ENCODE peak calls at places on chromosomes 3 and 15, in eight cellular contexts. One of them, this sample, is unnamed.

GRCh38 chr3:42853739-42854302 is 21.9 kb downstream of the CYP8B1 start:
- DNase-seq in cardiac muscle cell: no peak
- DNase-seq in mesendoderm: no peak
- DNase-seq in effector memory CD4-positive, alpha-beta T cell: no peak
- DNase-seq in breast epithelium: no peak
- DNase-seq in Panc1: no peak
- DNase-seq in fibroblast of lung: no peak
- DNase-seq in aorta: no peak
- DNase-seq in this sample: peak; percentile 74

GRCh38 chr15:33243393-33243792 is 48.9 kb upstream of the FMN1 start:
- DNase-seq in cardiac muscle cell: no peak
- DNase-seq in mesendoderm: no peak
- DNase-seq in effector memory CD4-positive, alpha-beta T cell: no peak
- DNase-seq in breast epithelium: no peak
- DNase-seq in Panc1: no peak
- DNase-seq in fibroblast of lung: no peak
- DNase-seq in aorta: no peak
- DNase-seq in this sample: no peak

GRCh38 chr15:96234109-96234892 is 96.2 kb upstream of the NR2F2 start:
- DNase-seq in cardiac muscle cell: no peak
- DNase-seq in mesendoderm: no peak
- DNase-seq in effector memory CD4-positive, alpha-beta T cell: no peak
- DNase-seq in breast epithelium: no peak
- DNase-seq in Panc1: no peak
- DNase-seq in fibroblast of lung: peak; percentile 61
- DNase-seq in aorta: no peak
- DNase-seq in this sample: no peak

GRCh38 chr15:41876007-41876406 is 17.8 kb downstream of the SPTBN5 start:
- DNase-seq in cardiac muscle cell: no peak
- DNase-seq in mesendoderm: no peak
- DNase-seq in effector memory CD4-positive, alpha-beta T cell: no peak
- DNase-seq in breast epithelium: no peak
- DNase-seq in Panc1: no peak
- DNase-seq in fibroblast of lung: no peak
- DNase-seq in aorta: no peak
- DNase-seq in this sample: no peak

GRCh38 chr3:27880969-27881892 is 159.1 kb upstream of the EOMES start:
- DNase-seq in cardiac muscle cell: no peak
- DNase-seq in mesendoderm: peak; percentile 81
- DNase-seq in effector memory CD4-positive, alpha-beta T cell: peak; percentile 25
- DNase-seq in breast epithelium: no peak
- DNase-seq in Panc1: no peak
- DNase-seq in fibroblast of lung: no peak
- DNase-seq in aorta: no peak
- DNase-seq in this sample: no peak

GRCh38 chr15:71790081-71790480 is 20.3 kb upstream of the NR2E3 start:
- DNase-seq in cardiac muscle cell: no peak
- DNase-seq in mesendoderm: no peak
- DNase-seq in effector memory CD4-positive, alpha-beta T cell: no peak
- DNase-seq in breast epithelium: no peak
- DNase-seq in Panc1: no peak
- DNase-seq in fibroblast of lung: no peak
- DNase-seq in aorta: no peak
- DNase-seq in this sample: peak; percentile 54

GRCh38 chr15:60473135-60473534 is 5.8 kb downstream of the ICE2 start:
- DNase-seq in cardiac muscle cell: no peak
- DNase-seq in mesendoderm: no peak
- DNase-seq in effector memory CD4-positive, alpha-beta T cell: no peak
- DNase-seq in breast epithelium: no peak
- DNase-seq in Panc1: no peak
- DNase-seq in fibroblast of lung: no peak
- DNase-seq in aorta: no peak
- DNase-seq in this sample: no peak

GRCh38 chr15:50068016-50068415 is 51.0 kb downstream of the ATP8B4 start:
- DNase-seq in cardiac muscle cell: no peak
- DNase-seq in mesendoderm: no peak
- DNase-seq in effector memory CD4-positive, alpha-beta T cell: no peak
- DNase-seq in breast epithelium: no peak
- DNase-seq in Panc1: no peak
- DNase-seq in fibroblast of lung: no peak
- DNase-seq in aorta: no peak
- DNase-seq in this sample: no peak

GRCh38 chr3:51568041-51568440 is 29.5 kb downstream of the RAD54L2 start:
- DNase-seq in cardiac muscle cell: no peak
- DNase-seq in mesendoderm: no peak
- DNase-seq in effector memory CD4-positive, alpha-beta T cell: no peak
- DNase-seq in breast epithelium: no peak
- DNase-seq in Panc1: no peak
- DNase-seq in fibroblast of lung: no peak
- DNase-seq in aorta: no peak
- DNase-seq in this sample: no peak

GRCh38 chr3:146337991-146338390 is 87.1 kb upstream of the PLSCR4 start:
- DNase-seq in cardiac muscle cell: no peak
- DNase-seq in mesendoderm: no peak
- DNase-seq in effector memory CD4-positive, alpha-beta T cell: no peak
- DNase-seq in breast epithelium: no peak
- DNase-seq in Panc1: no peak
- DNase-seq in fibroblast of lung: peak; percentile 35
- DNase-seq in aorta: no peak
- DNase-seq in this sample: no peak

GRCh38 chr15:63855735-63856134 is 22.0 kb upstream of the HERC1 start:
- DNase-seq in cardiac muscle cell: no peak
- DNase-seq in mesendoderm: no peak
- DNase-seq in effector memory CD4-positive, alpha-beta T cell: no peak
- DNase-seq in breast epithelium: no peak
- DNase-seq in Panc1: no peak
- DNase-seq in fibroblast of lung: no peak
- DNase-seq in aorta: no peak
- DNase-seq in this sample: no peak

GRCh38 chr3:31937225-31937624 is 43.8 kb downstream of the OSBPL10 start:
- DNase-seq in cardiac muscle cell: no peak
- DNase-seq in mesendoderm: no peak
- DNase-seq in effector memory CD4-positive, alpha-beta T cell: no peak
- DNase-seq in breast epithelium: no peak
- DNase-seq in Panc1: no peak
- DNase-seq in fibroblast of lung: no peak
- DNase-seq in aorta: no peak
- DNase-seq in this sample: no peak

GRCh38 chr15:65909831-65910230 is 40.5 kb downstream of the RAB11A start:
- DNase-seq in cardiac muscle cell: no peak
- DNase-seq in mesendoderm: peak; percentile 13
- DNase-seq in effector memory CD4-positive, alpha-beta T cell: no peak
- DNase-seq in breast epithelium: no peak
- DNase-seq in Panc1: no peak
- DNase-seq in fibroblast of lung: no peak
- DNase-seq in aorta: no peak
- DNase-seq in this sample: no peak

GRCh38 chr3:191476053-191476787 is 15.3 kb downstream of the PYDC2 start:
- DNase-seq in cardiac muscle cell: no peak
- DNase-seq in mesendoderm: peak; percentile 21
- DNase-seq in effector memory CD4-positive, alpha-beta T cell: no peak
- DNase-seq in breast epithelium: no peak
- DNase-seq in Panc1: no peak
- DNase-seq in fibroblast of lung: peak; percentile 8
- DNase-seq in aorta: no peak
- DNase-seq in this sample: no peak

GRCh38 chr15:50138391-50138790 is 19.4 kb upstream of the ATP8B4 start:
- DNase-seq in cardiac muscle cell: no peak
- DNase-seq in mesendoderm: no peak
- DNase-seq in effector memory CD4-positive, alpha-beta T cell: no peak
- DNase-seq in breast epithelium: no peak
- DNase-seq in Panc1: no peak
- DNase-seq in fibroblast of lung: peak; percentile 27
- DNase-seq in aorta: no peak
- DNase-seq in this sample: no peak

GRCh38 chr3:111668912-111669488 is 73.9 kb upstream of the ZBED2 start:
- DNase-seq in cardiac muscle cell: peak; percentile 61
- DNase-seq in mesendoderm: peak; percentile 71
- DNase-seq in effector memory CD4-positive, alpha-beta T cell: no peak
- DNase-seq in breast epithelium: no peak
- DNase-seq in Panc1: peak; percentile 33
- DNase-seq in fibroblast of lung: peak; percentile 77
- DNase-seq in aorta: no peak
- DNase-seq in this sample: no peak

GRCh38 chr3:87126321-87126720 is 100.8 kb upstream of the CHMP2B start:
- DNase-seq in cardiac muscle cell: no peak
- DNase-seq in mesendoderm: no peak
- DNase-seq in effector memory CD4-positive, alpha-beta T cell: no peak
- DNase-seq in breast epithelium: no peak
- DNase-seq in Panc1: no peak
- DNase-seq in fibroblast of lung: no peak
- DNase-seq in aorta: no peak
- DNase-seq in this sample: no peak

GRCh38 chr15:76338555-76339301 is 2.2 kb downstream of the ISL2 start:
- DNase-seq in cardiac muscle cell: no peak
- DNase-seq in mesendoderm: peak; percentile 11
- DNase-seq in effector memory CD4-positive, alpha-beta T cell: no peak
- DNase-seq in breast epithelium: no peak
- DNase-seq in Panc1: no peak
- DNase-seq in fibroblast of lung: no peak
- DNase-seq in aorta: no peak
- DNase-seq in this sample: no peak

GRCh38 chr15:70111203-70112017 is 13.7 kb upstream of the TLE3 start:
- DNase-seq in cardiac muscle cell: peak; percentile 90
- DNase-seq in mesendoderm: peak; percentile 97
- DNase-seq in effector memory CD4-positive, alpha-beta T cell: no peak
- DNase-seq in breast epithelium: peak; percentile 44
- DNase-seq in Panc1: no peak
- DNase-seq in fibroblast of lung: peak; percentile 94
- DNase-seq in aorta: peak; percentile 79
- DNase-seq in this sample: no peak

GRCh38 chr3:152352559-152352958 is 83.8 kb downstream of the MBNL1 start:
- DNase-seq in cardiac muscle cell: no peak
- DNase-seq in mesendoderm: peak; percentile 36
- DNase-seq in effector memory CD4-positive, alpha-beta T cell: no peak
- DNase-seq in breast epithelium: no peak
- DNase-seq in Panc1: no peak
- DNase-seq in fibroblast of lung: no peak
- DNase-seq in aorta: no peak
- DNase-seq in this sample: no peak
- H3K4me3 ChIP-seq in cardiac muscle cell: no peak overlapping the region
- H3K4me3 ChIP-seq in mesendoderm: no peak overlapping the region
- H3K4me3 ChIP-seq in effector memory CD4-positive, alpha-beta T cell: no peak overlapping the region
- H3K4me3 ChIP-seq in breast epithelium: no peak overlapping the region
- H3K4me3 ChIP-seq in Panc1: no peak overlapping the region
- H3K4me3 ChIP-seq in fibroblast of lung: no peak overlapping the region
- H3K4me3 ChIP-seq in aorta: no peak overlapping the region
- H3K4me3 ChIP-seq in this sample: no peak overlapping the region

GRCh38 chr3:186108941-186109865 is at the start of gene ETV5:
- DNase-seq in cardiac muscle cell: peak; percentile 99
- DNase-seq in mesendoderm: peak; percentile 100
- DNase-seq in effector memory CD4-positive, alpha-beta T cell: peak; percentile 85
- DNase-seq in breast epithelium: peak; percentile 99
- DNase-seq in Panc1: peak; percentile 97
- DNase-seq in fibroblast of lung: peak; percentile 100
- DNase-seq in aorta: peak; percentile 100
- DNase-seq in this sample: peak; percentile 100

GRCh38 chr3:186109897-186110803 is 1.3 kb upstream of the ETV5 start:
- DNase-seq in cardiac muscle cell: no peak
- DNase-seq in mesendoderm: peak; percentile 65
- DNase-seq in effector memory CD4-positive, alpha-beta T cell: no peak
- DNase-seq in breast epithelium: no peak
- DNase-seq in Panc1: no peak
- DNase-seq in fibroblast of lung: peak; percentile 57
- DNase-seq in aorta: no peak
- DNase-seq in this sample: peak; percentile 80

GRCh38 chr3:186105543-186105942 is 3.3 kb downstream of the ETV5 start:
- DNase-seq in cardiac muscle cell: no peak
- DNase-seq in mesendoderm: no peak
- DNase-seq in effector memory CD4-positive, alpha-beta T cell: no peak
- DNase-seq in breast epithelium: no peak
- DNase-seq in Panc1: no peak
- DNase-seq in fibroblast of lung: no peak
- DNase-seq in aorta: no peak
- DNase-seq in this sample: no peak

GRCh38 chr3:186107148-186108105 is 1.5 kb downstream of the ETV5 start:
- DNase-seq in cardiac muscle cell: peak; percentile 91
- DNase-seq in mesendoderm: peak; percentile 82
- DNase-seq in effector memory CD4-positive, alpha-beta T cell: no peak
- DNase-seq in breast epithelium: peak; percentile 62
- DNase-seq in Panc1: no peak
- DNase-seq in fibroblast of lung: peak; percentile 84
- DNase-seq in aorta: peak; percentile 76
- DNase-seq in this sample: peak; percentile 84

GRCh38 chr3:186108106-186108940 is 566 bp downstream of the ETV5 start:
- DNase-seq in cardiac muscle cell: peak; percentile 86
- DNase-seq in mesendoderm: peak; percentile 90
- DNase-seq in effector memory CD4-positive, alpha-beta T cell: no peak
- DNase-seq in breast epithelium: no peak
- DNase-seq in Panc1: no peak
- DNase-seq in fibroblast of lung: peak; percentile 66
- DNase-seq in aorta: peak; percentile 66
- DNase-seq in this sample: peak; percentile 78
- H3K27me3 ChIP-seq in cardiac muscle cell: peaks cover 30% of the 10 kb centered on the region
- H3K27me3 ChIP-seq in mesendoderm: peaks cover 13% of the 10 kb centered on the region
- H3K27me3 ChIP-seq in effector memory CD4-positive, alpha-beta T cell: peaks cover 57% of the 10 kb centered on the region
- H3K27me3 ChIP-seq in breast epithelium: no peaks in the 10 kb centered on the region
- H3K27me3 ChIP-seq in Panc1: peaks cover 2% of the 10 kb centered on the region
- H3K27me3 ChIP-seq in fibroblast of lung: no peaks in the 10 kb centered on the region
- H3K27me3 ChIP-seq in aorta: no peaks in the 10 kb centered on the region
- H3K27me3 ChIP-seq in this sample: no peaks in the 10 kb centered on the region

DNA sequence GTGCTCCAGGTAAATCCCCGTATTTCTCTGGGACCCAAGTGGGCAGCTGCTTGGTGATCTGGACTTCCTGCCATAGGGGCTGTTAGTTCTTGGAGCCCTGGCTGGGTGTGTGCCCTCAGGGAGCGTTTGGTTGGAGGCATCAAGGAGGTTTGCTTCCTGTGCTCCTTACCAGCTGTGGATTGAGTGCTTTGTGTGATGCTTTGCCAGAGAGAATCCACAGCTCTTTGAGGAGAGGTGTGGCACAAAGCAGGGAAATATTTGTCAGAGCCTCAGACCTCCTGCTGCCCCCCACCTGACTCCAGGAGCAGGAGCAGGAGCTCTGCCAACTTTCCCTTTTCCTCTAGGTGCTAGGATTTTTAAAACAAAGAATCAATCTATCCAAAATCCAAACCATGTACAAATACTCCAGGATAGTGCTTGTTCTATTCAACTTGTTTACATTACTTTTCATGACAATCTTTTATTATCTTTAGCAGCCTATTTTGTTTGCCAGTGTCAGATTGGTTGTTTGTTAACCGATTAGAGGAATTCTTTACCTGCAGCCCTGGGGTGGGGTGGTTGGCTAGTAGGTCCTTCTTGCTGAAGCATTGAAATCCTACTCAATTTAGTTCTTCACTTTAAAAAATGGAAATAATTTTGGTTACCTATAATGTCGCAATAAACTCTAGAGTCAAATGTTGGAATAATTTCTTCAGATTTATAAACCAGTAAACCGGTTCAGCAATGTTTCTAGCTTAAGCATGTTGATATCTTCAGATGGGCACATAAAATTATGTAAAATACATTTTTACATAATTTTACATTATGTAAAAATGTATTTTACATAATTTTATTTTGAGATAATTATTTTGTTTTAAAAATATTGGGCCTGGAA is 2.5 kb downstream of the CTDSPL start:
- DNase-seq in cardiac muscle cell: no peak
- DNase-seq in mesendoderm: peak; percentile 56
- DNase-seq in effector memory CD4-positive, alpha-beta T cell: no peak
- DNase-seq in breast epithelium: no peak
- DNase-seq in Panc1: no peak
- DNase-seq in fibroblast of lung: no peak
- DNase-seq in aorta: no peak
- DNase-seq in this sample: no peak
- H3K4me3 ChIP-seq in cardiac muscle cell: no peak overlapping the region
- H3K4me3 ChIP-seq in mesendoderm: no peak overlapping the region
- H3K4me3 ChIP-seq in effector memory CD4-positive, alpha-beta T cell: no peak overlapping the region
- H3K4me3 ChIP-seq in breast epithelium: no peak overlapping the region
- H3K4me3 ChIP-seq in Panc1: peak overlapping the region; percentile 64
- H3K4me3 ChIP-seq in fibroblast of lung: no peak overlapping the region
- H3K4me3 ChIP-seq in aorta: no peak overlapping the region
- H3K4me3 ChIP-seq in this sample: peak overlapping the region; percentile 72

GRCh38 chr15:88705769-88706165 is 67.0 kb downstream of the ISG20 start:
- DNase-seq in cardiac muscle cell: no peak
- DNase-seq in mesendoderm: no peak
- DNase-seq in effector memory CD4-positive, alpha-beta T cell: no peak
- DNase-seq in breast epithelium: no peak
- DNase-seq in Panc1: no peak
- DNase-seq in fibroblast of lung: no peak
- DNase-seq in aorta: no peak
- DNase-seq in this sample: no peak
- H3K27me3 ChIP-seq in cardiac muscle cell: peaks cover 90% of the 10 kb centered on the region
- H3K27me3 ChIP-seq in mesendoderm: peaks cover 7% of the 10 kb centered on the region
- H3K27me3 ChIP-seq in effector memory CD4-positive, alpha-beta T cell: peaks cover 12% of the 10 kb centered on the region
- H3K27me3 ChIP-seq in breast epithelium: no peaks in the 10 kb centered on the region
- H3K27me3 ChIP-seq in Panc1: peaks cover 21% of the 10 kb centered on the region
- H3K27me3 ChIP-seq in fibroblast of lung: no peaks in the 10 kb centered on the region
- H3K27me3 ChIP-seq in aorta: no peaks in the 10 kb centered on the region
- H3K27me3 ChIP-seq in this sample: peaks cover 2% of the 10 kb centered on the region